ENCODE peak calls at places on chromosomes 7 and 10, in six cellular contexts. M is brain microvascular endothelial cell; W is dorsolateral prefrontal cortex; Q is CD8-positive, alpha-beta T cell; X is skeletal muscle cell; L is epithelial cell of esophagus. T is an unnamed sample.

GRCh38 chr10:124745678-124746077 is 1.5 kb upstream of the FAM53B start:
- DNase-seq in X (no peak), M (peak), L (peak), W (no peak), Q (no peak), T (peak)

GRCh38 chr10:109114578-109114977 is 808.7 kb downstream of the XPNPEP1 start:
- DNase-seq in Q (no peak), W (no peak), L (no peak), M (no peak), X (no peak), T (no peak)

GRCh38 chr7:129853661-129854268 is 99.0 kb downstream of the UBE2H start:
- DNase-seq in M (no peak), X (no peak), L (peak), Q (no peak), W (no peak), T (no peak)

GRCh38 chr10:129531195-129531968 is 64.3 kb downstream of the MGMT start:
- DNase-seq in L (peak), X (no peak), W (no peak), Q (no peak), M (peak), T (no peak)

GRCh38 chr10:129853236-129853946 is 110.7 kb downstream of the EBF3 start:
- DNase-seq in W (no peak), X (no peak), Q (no peak), M (no peak), L (peak), T (no peak)

GRCh38 chr7:107563072-107563760 is 504 bp downstream of the COG5 start:
- DNase-seq in M (peak), Q (no peak), L (no peak), W (no peak), X (no peak), T (no peak)

GRCh38 chr10:131070856-131071255 is 240.7 kb downstream of the TCERG1L start:
- DNase-seq in X (no peak), W (no peak), Q (no peak), L (no peak), M (no peak), T (no peak)

GRCh38 chr7:73703985-73704639 is 15.4 kb downstream of the STX1A start:
- DNase-seq in L (peak), Q (no peak), M (peak), W (no peak), X (no peak), T (peak)

GRCh38 chr7:138549082-138549481 is 89.0 kb downstream of the TRIM24 start:
- DNase-seq in Q (no peak), L (peak), X (no peak), M (no peak), W (no peak), T (no peak)

GRCh38 chr10:6208781-6209235 is 6.1 kb downstream of the PFKFB3 start:
- DNase-seq in W (no peak), L (no peak), M (no peak), Q (no peak), X (no peak), T (no peak)

GRCh38 chr7:89780291-89780690 is 374.0 kb upstream of the STEAP1 start:
- DNase-seq in Q (no peak), M (no peak), W (no peak), X (no peak), L (no peak), T (no peak)

GRCh38 chr10:99658622-99659030 is 683 bp upstream of the ENTPD7 start:
- DNase-seq in M (peak), L (peak), Q (no peak), W (peak), X (no peak), T (no peak)

GRCh38 chr10:44684641-44685040 is 226.5 kb upstream of the TMEM72 start:
- DNase-seq in M (no peak), Q (no peak), W (no peak), X (no peak), L (no peak), T (no peak)

GRCh38 chr7:27346531-27347260 is 104.1 kb downstream of the EVX1 start:
- DNase-seq in X (peak), M (peak), Q (no peak), W (no peak), L (peak), T (no peak)

GRCh38 chr10:31345886-31346285 is 26.9 kb downstream of the ZEB1 start:
- DNase-seq in X (no peak), M (no peak), W (no peak), L (no peak), Q (no peak), T (no peak)

GRCh38 chr7:21430575-21430954 is 2.7 kb downstream of the SP4 start:
- DNase-seq in M (no peak), X (no peak), W (no peak), L (no peak), Q (no peak), T (peak)

GRCh38 chr7:147245274-147245673 is 1128.7 kb downstream of the CNTNAP2 start:
- DNase-seq in M (peak), X (no peak), Q (no peak), W (no peak), L (peak), T (no peak)

GRCh38 chr7:113256883-113257531 is 138.7 kb upstream of the SMIM30 start:
- DNase-seq in X (no peak), M (no peak), L (no peak), W (no peak), Q (no peak), T (no peak)

GRCh38 chr7:19116121-19117080 is 1.0 kb downstream of the TWIST1 start:
- DNase-seq in W (no peak), M (peak), X (no peak), Q (no peak), L (peak), T (no peak)
- H3K4me3 ChIP-seq in W (peak), M (peak), X (peak), Q (no peak), L (peak), T (no peak)

DNA sequence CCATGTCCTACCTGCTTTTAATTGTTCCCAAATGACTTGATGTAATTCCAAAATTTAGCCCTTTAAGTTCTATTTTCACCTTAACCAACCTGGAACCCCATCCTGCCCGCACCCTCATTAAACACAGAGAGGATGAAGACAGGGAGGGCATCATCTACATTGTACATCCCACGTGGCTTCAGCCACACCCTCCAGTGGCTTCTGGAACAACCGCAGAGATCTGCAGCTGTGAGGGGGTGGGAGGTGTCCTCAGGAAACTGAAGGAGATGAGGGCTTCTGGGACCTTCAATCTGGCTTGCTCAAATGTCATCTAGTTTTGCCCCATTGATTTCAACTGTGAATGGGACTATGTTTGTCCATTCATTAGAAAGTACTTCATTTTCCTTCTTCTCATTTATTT is 39.0 kb downstream of the AKR1B1 start:
- DNase-seq in W (no peak), X (no peak), M (no peak), Q (no peak), L (no peak), T (no peak)
- H3K4me3 ChIP-seq in W (peak), X (no peak), M (no peak), Q (no peak), L (no peak), T (no peak)

DNA sequence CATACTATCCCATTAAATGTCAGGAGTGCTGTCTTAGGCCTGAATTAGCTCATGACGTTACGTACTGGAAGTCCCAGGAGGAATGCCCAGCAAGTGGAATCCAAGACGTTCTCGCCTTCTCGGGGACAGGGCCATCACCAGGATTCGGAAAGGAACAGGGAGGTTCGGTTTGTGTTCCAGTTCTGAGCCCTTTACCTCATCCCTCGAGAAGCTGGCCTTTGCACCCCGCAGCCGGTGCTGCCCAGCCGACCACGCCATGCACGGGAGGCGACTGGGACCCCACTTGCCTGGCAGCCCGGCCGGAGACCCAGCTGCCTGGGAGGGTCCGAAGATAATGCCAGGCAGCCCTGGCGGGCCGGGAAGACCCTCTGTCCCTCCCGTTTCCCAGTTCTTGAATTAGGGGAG is 842 bp upstream of the CHST3 start:
- DNase-seq in M (no peak), L (no peak), W (no peak), Q (no peak), X (no peak), T (no peak)
- H3K4me3 ChIP-seq in M (peak), L (peak), W (peak), Q (no peak), X (peak), T (no peak)

DNA sequence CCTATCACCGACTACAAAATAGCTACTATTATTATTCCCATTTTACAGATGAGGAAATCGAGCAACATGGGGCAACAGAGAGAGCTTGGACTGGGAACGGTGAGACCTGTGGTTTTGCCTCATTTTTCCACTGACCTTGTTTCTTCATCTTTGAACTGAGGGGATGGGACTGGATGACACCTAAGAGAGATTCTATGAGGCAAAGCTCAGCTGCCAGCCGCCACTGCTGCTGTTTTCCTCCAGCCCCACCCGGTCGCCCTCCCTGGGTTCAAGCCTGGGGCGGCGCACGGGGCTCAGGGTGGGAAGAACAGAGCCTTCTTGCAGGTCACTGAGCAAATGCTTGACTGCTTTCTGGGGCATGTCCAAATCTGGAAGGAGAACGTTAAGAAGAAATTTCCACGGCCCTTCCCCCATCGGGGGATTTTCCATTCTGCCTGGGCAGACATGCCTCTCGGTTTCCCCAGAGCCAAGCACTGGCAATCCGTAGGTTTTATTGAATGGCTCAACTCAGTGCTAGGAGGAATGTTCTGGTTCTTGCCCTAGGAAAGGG is 12.3 kb downstream of the DDIT4 start:
- DNase-seq in M (no peak), L (no peak), Q (no peak), X (no peak), W (no peak), T (no peak)
- H3K4me3 ChIP-seq in M (no peak), L (no peak), Q (no peak), X (no peak), W (no peak), T (no peak)

GRCh38 chr10:119518176-119518575 is 24.3 kb downstream of the RGS10 start:
- DNase-seq in W (no peak), Q (no peak), X (no peak), L (no peak), M (no peak), T (no peak)
- H3K4me3 ChIP-seq in W (no peak), Q (peak), X (no peak), L (no peak), M (no peak), T (peak)

DNA sequence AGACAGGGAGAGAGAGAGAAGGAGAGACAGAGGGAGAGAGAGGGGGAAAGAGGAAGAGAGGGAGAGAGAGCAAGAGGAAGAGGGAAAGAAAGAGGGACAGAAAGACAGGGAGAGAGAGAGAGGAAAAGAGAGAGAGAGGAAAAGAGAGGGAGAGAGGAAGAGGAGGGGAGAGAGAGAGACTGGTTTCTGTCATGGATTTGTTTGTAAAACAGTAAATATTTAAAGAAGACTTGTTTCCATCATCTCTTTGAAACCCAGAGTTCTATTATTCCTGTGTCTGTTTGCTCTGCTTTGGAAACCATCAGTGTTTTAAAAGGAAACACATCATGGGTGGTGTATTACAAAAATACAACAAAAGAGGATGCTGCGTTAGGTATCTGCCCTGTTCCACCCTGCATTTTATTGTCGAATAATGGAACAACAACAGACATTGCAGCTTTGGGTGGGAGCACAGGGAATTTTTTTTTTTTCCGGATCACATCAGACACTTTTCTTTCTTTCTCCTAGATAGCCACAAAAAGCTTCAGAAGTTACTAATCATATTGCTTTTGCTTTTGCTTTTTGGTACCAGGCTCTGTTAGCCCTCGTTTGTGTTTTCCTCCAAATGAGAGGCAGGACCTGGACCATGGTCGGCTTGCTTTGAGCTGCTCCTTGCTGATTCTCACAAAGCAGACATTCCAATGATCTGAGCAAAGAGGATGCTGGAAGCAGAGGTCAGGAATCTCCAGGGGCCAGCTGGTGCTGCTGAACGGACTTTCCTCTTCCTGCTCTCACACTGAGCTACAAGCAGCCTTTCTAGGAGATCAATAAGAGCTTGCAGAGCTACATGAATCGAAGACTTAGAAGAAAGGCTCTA is 150.9 kb upstream of the RSU1 start:
- DNase-seq in M (peak), L (peak), W (no peak), Q (no peak), X (peak), T (no peak)
- H3K4me3 ChIP-seq in M (no peak), L (no peak), W (peak), Q (no peak), X (no peak), T (no peak)

GRCh38 chr7:116527521-116527920 is 2.7 kb downstream of the CAV1 start:
- DNase-seq in Q (no peak), W (no peak), L (peak), X (no peak), M (no peak), T (no peak)

GRCh38 chr7:116529250-116529649 is 4.4 kb downstream of the CAV1 start:
- DNase-seq in L (no peak), M (no peak), X (no peak), Q (no peak), W (no peak), T (no peak)

GRCh38 chr7:116525913-116526857 is 1.3 kb downstream of the CAV1 start:
- DNase-seq in X (no peak), W (peak), M (peak), Q (peak), L (peak), T (peak)

GRCh38 chr7:116526897-116527296 is 2.1 kb downstream of the CAV1 start:
- DNase-seq in L (peak), X (no peak), M (no peak), W (no peak), Q (no peak), T (no peak)

GRCh38 chr7:116528008-116528789 is 3.4 kb downstream of the CAV1 start:
- DNase-seq in Q (no peak), L (peak), X (peak), M (peak), W (peak), T (no peak)
- H3K4me3 ChIP-seq in Q (no peak), L (peak), X (peak), M (peak), W (peak), T (no peak)

GRCh38 chr7:136869006-136869961 is 832 bp downstream of the CHRM2 start:
- DNase-seq in Q (no peak), M (no peak), X (no peak), L (no peak), W (peak), T (no peak)
- H3K4me3 ChIP-seq in Q (no peak), M (peak), X (peak), L (no peak), W (peak), T (no peak)

DNA sequence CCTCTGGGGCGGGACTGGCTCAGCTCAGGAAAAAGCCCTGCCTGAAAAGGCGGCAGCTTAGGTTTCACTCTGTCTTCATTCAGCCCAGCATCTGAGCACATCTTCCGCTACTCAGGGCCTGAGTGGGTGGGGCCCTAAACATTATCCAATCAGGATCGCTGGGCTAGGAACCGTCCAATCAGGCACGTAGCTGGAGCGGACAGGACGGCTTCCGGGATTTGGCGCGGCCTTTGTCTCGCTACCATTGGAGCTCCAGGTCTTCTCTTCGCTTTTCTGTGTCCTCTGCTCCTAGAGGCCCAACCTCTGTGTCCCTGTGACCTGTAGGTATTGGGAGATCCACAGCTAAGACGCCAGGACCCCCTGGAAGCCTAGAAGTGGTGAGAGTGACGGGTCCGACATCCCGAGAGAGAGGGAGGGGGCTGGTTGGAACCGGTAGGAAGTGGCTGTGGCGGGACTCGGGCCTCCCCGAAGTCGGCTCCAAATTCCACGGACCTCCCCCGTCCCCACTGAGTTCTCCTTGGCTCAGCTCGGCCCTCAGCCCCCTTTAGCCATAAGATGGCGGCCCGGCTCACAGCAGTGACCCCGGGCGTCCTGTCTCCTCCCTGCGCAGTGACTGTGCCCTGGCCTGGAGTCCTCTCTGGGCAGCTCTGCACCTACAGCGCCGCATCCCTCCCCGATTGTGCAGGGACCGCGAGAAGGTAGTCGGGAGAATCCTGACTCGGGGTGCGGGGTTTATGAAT is 99.1 kb downstream of the ZNF680 start:
- DNase-seq in X (no peak), Q (no peak), L (peak), M (peak), W (peak), T (peak)
- H3K4me3 ChIP-seq in X (peak), Q (peak), L (no peak), M (peak), W (peak), T (no peak)